ENCODE peak calls at places on chromosomes 7 and 10, in four cellular contexts. E is GM23248, F is PC-3, S is aorta. C is an unnamed sample.

GRCh38 chr10:65341323-65341922 is 1584.4 kb upstream of the LRRTM3 start:
- DNase-seq in F (peak; percentile 90), S (no peak), E (no peak), C (no peak)

GRCh38 chr7:142516038-142516501 is 233.2 kb upstream of the PRSS1 start:
- DNase-seq in E (peak; percentile 77), S (no peak), F (peak; percentile 78), C (no peak)

GRCh38 chr10:72043016-72043834 is 45.1 kb downstream of the SPOCK2 start:
- DNase-seq in S (no peak), E (no peak), F (no peak), C (no peak)

GRCh38 chr7:128843938-128844621 is 13.9 kb downstream of the FLNC start:
- DNase-seq in F (no peak), E (no peak), S (peak; percentile 74), C (no peak)

GRCh38 chr7:25967278-25968204 is 184.5 kb upstream of the NFE2L3 start:
- DNase-seq in S (no peak), E (no peak), F (no peak), C (no peak)

GRCh38 chr7:86326847-86327246 is 316.9 kb upstream of the GRM3 start:
- DNase-seq in F (no peak), S (no peak), E (no peak), C (no peak)

GRCh38 chr7:28957064-28957821 is 887 bp downstream of the TRIL start:
- DNase-seq in F (no peak), S (peak; percentile 81), E (peak; percentile 30), C (peak; percentile 91)

GRCh38 chr10:76291175-76291574 is 859.8 kb downstream of the LRMDA start:
- DNase-seq in E (no peak), S (no peak), F (no peak), C (no peak)

GRCh38 chr7:34131371-34131770 is 226.0 kb downstream of the BMPER start:
- DNase-seq in E (no peak), S (no peak), F (no peak), C (no peak)

GRCh38 chr7:135573541-135573940 is 15.8 kb downstream of the NUP205 start:
- DNase-seq in S (no peak), F (no peak), E (no peak), C (no peak)

GRCh38 chr7:48298779-48299178 is 127.5 kb downstream of the ABCA13 start:
- DNase-seq in F (peak; percentile 89), E (peak; percentile 87), S (no peak), C (peak; percentile 42)

GRCh38 chr7:38309555-38309954 is 36.1 kb upstream of the TARP start:
- DNase-seq in F (no peak), E (no peak), S (no peak), C (no peak)

GRCh38 chr7:48708635-48709034 is 215.7 kb upstream of the CDC14C start:
- DNase-seq in E (no peak), S (no peak), F (no peak), C (no peak)

GRCh38 chr10:22561909-22562308 is 152.5 kb downstream of the PIP4K2A start:
- DNase-seq in E (no peak), S (no peak), F (no peak), C (no peak)

GRCh38 chr7:116840256-116840655 is 22.1 kb upstream of the CAPZA2 start:
- DNase-seq in F (no peak), E (no peak), S (no peak), C (no peak)

GRCh38 chr10:74824184-74825032 is 2.0 kb upstream of the KAT6B start:
- DNase-seq in E (peak; percentile 46), F (no peak), S (no peak), C (no peak)

GRCh38 chr7:49001610-49002033 is 77.3 kb downstream of the CDC14C start:
- DNase-seq in E (peak; percentile 10), S (no peak), F (peak; percentile 73), C (no peak)

GRCh38 chr7:81845628-81846259 is 75.9 kb upstream of the HGF start:
- DNase-seq in F (no peak), E (peak; percentile 50), S (no peak), C (no peak)

GRCh38 chr10:97731346-97732051 is 5.4 kb upstream of the ZFYVE27 start:
- DNase-seq in S (peak; percentile 53), E (peak; percentile 89), F (peak; percentile 74), C (no peak)

GRCh38 chr10:56142092-56142728 is 218.8 kb downstream of the ZWINT start:
- DNase-seq in F (no peak), E (no peak), S (no peak), C (no peak)

DNA sequence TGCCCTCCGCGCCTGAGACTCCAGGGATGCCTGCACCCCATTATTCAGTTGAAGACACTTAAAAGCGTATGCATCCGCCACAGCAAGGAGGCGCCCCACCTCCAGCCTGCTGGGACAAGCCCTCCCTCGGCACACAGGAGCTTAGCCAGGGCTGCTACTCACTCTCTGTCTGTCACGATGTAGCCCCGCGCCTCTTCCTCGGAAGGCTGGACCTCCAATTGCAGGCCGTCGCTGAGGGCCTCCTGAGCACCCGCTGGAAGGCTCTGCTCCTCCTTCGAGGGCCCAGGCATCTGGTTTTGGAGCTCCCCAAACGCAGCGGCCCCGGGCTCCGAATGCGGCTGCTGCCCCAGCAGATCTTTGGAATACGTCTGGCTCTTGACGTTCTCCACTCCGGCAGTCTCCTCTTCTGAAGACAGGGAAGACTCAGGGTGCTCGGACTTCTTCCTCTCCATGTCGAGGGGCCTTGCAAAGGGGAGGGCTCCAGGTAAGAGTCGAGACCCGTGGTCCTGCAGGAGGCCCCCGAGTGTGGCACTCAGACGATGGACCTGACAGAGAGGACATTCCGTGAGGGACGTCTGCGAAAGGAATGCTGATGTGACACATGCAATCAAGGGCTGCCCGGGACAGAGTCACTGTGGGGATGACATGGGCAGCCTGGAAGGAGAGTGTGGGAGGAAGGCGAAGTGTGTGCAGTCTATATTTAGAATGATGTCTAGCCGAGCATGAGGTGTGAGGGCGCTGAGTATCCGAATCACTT is 453.9 kb downstream of the PTPRN2 start:
- DNase-seq in S (peak; percentile 66), E (no peak), F (no peak), C (no peak)
- H3K9me3 ChIP-seq in S (no peaks in the 10 kb centered on the region), E (no peaks in the 10 kb centered on the region), F (peaks cover 8% of the 10 kb centered on the region), C (no peaks in the 10 kb centered on the region)

GRCh38 chr10:20668985-20669384 is 228.1 kb downstream of the NEBL start:
- DNase-seq in F (no peak), S (no peak), E (no peak), C (no peak)
- H3K4me1 ChIP-seq in F (no peaks in the 10 kb centered on the region), S (no peaks in the 10 kb centered on the region), E (no peaks in the 10 kb centered on the region), C (no peaks in the 10 kb centered on the region)

DNA sequence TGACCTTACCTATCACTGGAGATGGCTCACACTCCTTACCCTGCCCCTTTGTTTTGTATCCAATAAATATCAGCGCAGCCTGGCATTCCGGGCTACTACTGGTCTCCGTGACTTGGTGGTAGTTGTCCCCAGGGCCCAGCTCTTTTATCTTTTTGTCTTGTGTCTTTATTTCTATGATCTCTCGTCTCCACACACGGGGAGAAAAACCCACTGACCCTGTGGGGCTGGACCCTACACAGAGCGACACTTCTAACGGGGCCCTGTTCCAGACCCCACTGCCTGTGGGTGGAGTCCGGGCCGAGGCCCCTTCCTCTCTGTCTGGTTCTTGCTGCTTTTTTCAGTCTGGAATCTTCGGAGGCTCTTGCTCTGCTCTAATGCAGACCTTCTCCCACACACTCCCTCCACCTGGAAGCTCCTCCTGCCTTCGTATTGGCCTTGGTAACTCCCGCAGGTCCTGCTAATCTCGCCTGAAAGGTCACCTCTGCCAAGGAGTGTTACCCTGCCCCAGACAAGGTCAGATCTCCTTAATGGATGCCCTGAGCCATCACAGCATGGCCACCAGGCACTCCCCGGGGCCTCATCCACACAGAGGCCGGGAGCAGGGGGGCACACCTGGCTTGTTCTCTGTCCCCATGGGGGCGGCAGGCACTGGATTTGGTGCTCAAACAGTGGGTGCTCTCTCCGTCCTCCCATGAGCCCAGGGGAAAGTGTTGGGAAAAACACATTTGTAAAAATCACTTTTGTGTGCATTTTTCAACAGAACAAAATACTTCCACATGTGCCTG is 531.7 kb downstream of the PTPRN2 start:
- DNase-seq in S (peak; percentile 54), F (no peak), E (no peak), C (no peak)
- H3K27ac ChIP-seq in S (no peak overlapping the region), F (no peak overlapping the region), E (no peak overlapping the region), C (no peak overlapping the region)

GRCh38 chr7:56493196-56493595 is 377.0 kb upstream of the NUPR2 start:
- DNase-seq in S (no peak), E (no peak), F (no peak), C (peak; percentile 37)
- H3K9me3 ChIP-seq in S (peaks cover 8% of the 10 kb centered on the region), E (no peaks in the 10 kb centered on the region), F (no peaks in the 10 kb centered on the region), C (peaks cover 59% of the 10 kb centered on the region)

DNA sequence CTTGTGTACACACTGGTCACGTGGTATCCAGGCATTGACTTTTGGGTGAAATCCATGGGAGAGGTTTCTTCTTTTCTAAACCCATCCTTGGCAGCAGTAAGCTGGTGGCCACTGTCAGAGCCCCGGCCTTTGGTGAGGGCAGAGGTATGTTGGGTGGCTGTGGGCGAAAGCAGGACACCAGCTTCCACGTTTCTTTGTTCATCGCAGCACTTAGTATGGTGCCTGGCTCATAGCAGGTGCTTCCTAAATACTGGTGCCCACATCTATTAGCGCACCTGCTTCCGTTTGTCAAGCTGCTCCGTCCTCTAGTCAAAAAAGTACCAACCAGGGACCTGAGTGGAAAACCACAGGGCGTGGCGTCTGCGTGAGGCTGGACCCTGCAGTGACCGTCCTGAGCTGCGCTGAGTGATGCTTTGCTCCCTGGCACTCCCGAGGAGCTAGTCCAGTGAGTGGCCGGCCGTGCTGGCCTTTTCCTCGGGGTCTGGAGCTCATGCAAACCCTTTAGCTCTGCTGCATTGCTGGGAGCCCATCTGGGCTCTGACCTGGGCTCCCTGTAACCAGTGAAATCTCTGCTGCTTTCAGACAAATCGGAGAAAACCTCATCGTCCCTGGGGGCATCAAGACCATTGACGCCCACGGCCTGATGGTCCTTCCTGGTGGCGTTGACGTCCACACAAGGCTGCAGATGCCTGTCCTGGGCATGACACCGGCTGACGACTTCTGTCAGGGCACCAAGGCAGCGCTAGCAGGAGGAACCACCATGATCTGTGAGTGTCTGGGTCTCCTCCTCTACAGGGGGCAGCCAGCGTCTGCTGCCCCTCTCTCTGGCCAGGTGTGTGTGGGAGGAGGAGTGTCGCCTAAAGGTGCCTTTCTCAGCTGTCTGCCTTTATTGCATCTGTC is 5.6 kb downstream of the DPYSL4 start:
- DNase-seq in S (peak; percentile 62), E (no peak), F (no peak), C (no peak)
- H3K4me1 ChIP-seq in S (no peaks in the 10 kb centered on the region), E (no peaks in the 10 kb centered on the region), F (no peaks in the 10 kb centered on the region), C (peaks cover 11% of the 10 kb centered on the region)

DNA sequence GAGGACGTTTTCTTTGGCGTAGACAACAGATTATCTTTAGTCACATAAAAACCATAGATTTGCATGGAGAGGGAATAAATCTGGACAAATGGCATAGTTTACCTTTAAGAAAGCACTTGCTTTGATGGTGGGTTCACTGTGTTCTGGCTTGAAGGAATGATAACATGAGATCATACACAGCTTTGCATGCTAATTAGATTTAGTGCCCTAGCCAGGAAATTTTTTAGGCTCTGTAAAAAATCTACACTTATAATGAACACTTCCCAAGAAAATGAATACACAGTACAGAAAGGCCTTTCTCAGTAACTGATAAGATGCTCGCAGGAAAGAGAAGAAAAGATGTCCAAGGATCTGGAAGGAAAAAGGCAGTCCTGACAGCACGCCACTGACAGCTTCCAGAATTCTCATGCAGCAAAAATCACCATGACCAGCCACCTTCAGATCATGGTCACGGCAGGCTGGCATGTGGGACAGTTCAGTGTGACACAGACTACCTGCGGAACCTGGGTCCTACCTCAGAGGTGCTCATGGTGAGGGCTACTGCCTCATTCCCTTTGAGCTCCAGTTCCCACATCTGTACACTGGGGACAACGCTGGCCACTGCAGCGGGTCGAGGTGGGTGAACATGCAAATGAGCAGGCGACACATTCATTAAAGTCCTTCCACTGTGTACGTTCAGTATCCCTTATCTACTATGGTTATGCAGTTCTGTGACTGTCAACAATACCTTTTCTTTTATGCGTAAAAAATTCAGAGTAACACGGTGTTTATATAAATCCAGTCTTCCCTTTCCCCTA is 218.5 kb upstream of the AOAH start:
- DNase-seq in F (no peak), S (no peak), E (no peak), C (no peak)
- H3K27ac ChIP-seq in F (no peak overlapping the region), S (no peak overlapping the region), E (no peak overlapping the region), C (no peak overlapping the region)

GRCh38 chr10:665579-666091 is 23.8 kb downstream of the DIP2C start:
- DNase-seq in S (peak; percentile 88), E (no peak), F (no peak), C (no peak)
- H3K9me3 ChIP-seq in S (no peaks in the 10 kb centered on the region), E (no peaks in the 10 kb centered on the region), F (no peaks in the 10 kb centered on the region), C (no peaks in the 10 kb centered on the region)

C was measured in esophagus muscularis mucosa.